ENCODE peak calls at places on chromosomes 11 and 22, in four cellular contexts. One of them, this sample, is unnamed.

GRCh38 chr11:70739811-70740474 is 341.6 kb downstream of the CTTN start:
- DNase-seq in NCI-H2081: no peak
- DNase-seq in M059J: no peak
- DNase-seq in HEK293T: no peak
- DNase-seq in this sample: no peak

GRCh38 chr11:111922803-111923202 is 4.1 kb downstream of the C11orf52 start:
- DNase-seq in NCI-H2081: no peak
- DNase-seq in M059J: peak; percentile 69
- DNase-seq in HEK293T: no peak
- DNase-seq in this sample: peak; percentile 73

GRCh38 chr11:64638017-64638664 is 47.1 kb downstream of the SLC22A12 start:
- DNase-seq in NCI-H2081: peak; percentile 36
- DNase-seq in M059J: no peak
- DNase-seq in HEK293T: no peak
- DNase-seq in this sample: no peak

GRCh38 chr22:21837184-21837979 is 30.1 kb downstream of the MAPK1 start:
- DNase-seq in NCI-H2081: no peak
- DNase-seq in M059J: peak; percentile 87
- DNase-seq in HEK293T: peak; percentile 39
- DNase-seq in this sample: peak; percentile 86

GRCh38 chr11:11856638-11857037 is 14.9 kb downstream of the USP47 start:
- DNase-seq in NCI-H2081: no peak
- DNase-seq in M059J: peak; percentile 91
- DNase-seq in HEK293T: no peak
- DNase-seq in this sample: peak; percentile 81

GRCh38 chr11:1351278-1351937 is 38.3 kb upstream of the BRSK2 start:
- DNase-seq in NCI-H2081: no peak
- DNase-seq in M059J: no peak
- DNase-seq in HEK293T: peak; percentile 40
- DNase-seq in this sample: no peak

GRCh38 chr22:20600137-20600673 is 92.8 kb downstream of the MED15 start:
- DNase-seq in NCI-H2081: no peak
- DNase-seq in M059J: no peak
- DNase-seq in HEK293T: no peak
- DNase-seq in this sample: no peak

GRCh38 chr22:30931541-30932300 is 36.9 kb downstream of the MORC2 start:
- DNase-seq in NCI-H2081: no peak
- DNase-seq in M059J: no peak
- DNase-seq in HEK293T: no peak
- DNase-seq in this sample: no peak

GRCh38 chr11:4680341-4680740 is 17.3 kb downstream of the OR51E2 start:
- DNase-seq in NCI-H2081: peak; percentile 95
- DNase-seq in M059J: no peak
- DNase-seq in HEK293T: no peak
- DNase-seq in this sample: no peak

This sample was measured in astrocyte of the hippocampus.